ENCODE peak calls at places on chromosomes 4 and X, in ten cellular contexts. O is CD4-positive, alpha-beta memory T cell; W is cerebellum; I is HEK293T; Q is GM23248; K is heart left ventricle; L is T-helper 2 cell; R is endothelial cell of umbilical vein; H is iPS-NIHi11; Y is type B pancreatic cell. E is an unnamed sample.

GRCh38 chrX:17679261-17679660 is 58.0 kb upstream of the SCML1 start:
- DNase-seq in Y (no peak), Q (no peak), W (no peak), K (no peak), H (no peak), I (no peak), L (no peak), R (no peak), O (no peak), E (no peak)

GRCh38 chr4:1354136-1354982 is 7.4 kb downstream of the UVSSA start:
- DNase-seq in Y (no peak), I (no peak), H (no peak), W (no peak), O (no peak), R (no peak), K (peak), L (no peak), Q (no peak), E (no peak)

GRCh38 chr4:11014199-11014598 is 329.6 kb upstream of the CLNK start:
- DNase-seq in I (no peak), H (no peak), O (no peak), R (no peak), L (no peak), Q (no peak), W (no peak), Y (no peak), K (no peak), E (no peak)

GRCh38 chr4:98586634-98587354 is 71.6 kb downstream of the TSPAN5 start:
- DNase-seq in I (no peak), L (no peak), Q (no peak), R (no peak), Y (no peak), O (no peak), H (no peak), W (peak), K (no peak), E (no peak)

GRCh38 chr4:87961993-87962791 is 13.3 kb upstream of the SPP1 start:
- DNase-seq in H (no peak), K (no peak), Y (no peak), L (no peak), W (no peak), Q (peak), R (peak), O (no peak), I (no peak), E (no peak)

GRCh38 chr4:140423106-140423505 is 4.3 kb downstream of the CLGN start:
- DNase-seq in Y (no peak), O (no peak), R (no peak), I (no peak), H (no peak), W (no peak), K (no peak), L (no peak), Q (peak), E (no peak)

GRCh38 chr4:85761803-85762202 is 286.9 kb downstream of the ARHGAP24 start:
- DNase-seq in Q (peak), W (no peak), H (no peak), L (no peak), O (no peak), I (no peak), Y (no peak), R (peak), K (no peak), E (peak)

GRCh38 chr4:150495550-150495949 is 86.4 kb upstream of the MAB21L2 start:
- DNase-seq in Y (no peak), Q (no peak), W (no peak), L (no peak), H (no peak), R (no peak), K (no peak), I (no peak), O (no peak), E (no peak)

GRCh38 chrX:22134681-22135080 is 102.6 kb downstream of the PHEX start:
- DNase-seq in K (no peak), I (no peak), O (no peak), Y (no peak), L (no peak), Q (peak), W (peak), R (peak), H (no peak), E (peak)

GRCh38 chr4:5756271-5756670 is 45.3 kb downstream of the EVC start:
- DNase-seq in I (no peak), W (no peak), K (no peak), Q (no peak), Y (no peak), R (no peak), L (no peak), O (no peak), H (no peak), E (no peak)

GRCh38 chrX:40088299-40088625 is 9.5 kb downstream of the BCOR start:
- DNase-seq in Q (no peak), Y (no peak), H (no peak), O (no peak), K (no peak), R (no peak), W (no peak), I (no peak), L (no peak), E (no peak)

GRCh38 chr4:107153956-107154355 is 117.8 kb upstream of the DKK2 start:
- DNase-seq in R (no peak), H (no peak), Q (no peak), K (no peak), I (no peak), W (no peak), O (no peak), L (no peak), Y (no peak), E (no peak)

GRCh38 chr4:189279188-189279587 is 661.5 kb upstream of the FRG1 start:
- DNase-seq in L (no peak), Q (no peak), I (no peak), R (no peak), W (no peak), K (no peak), O (no peak), Y (no peak), H (no peak), E (no peak)

GRCh38 chr4:118158946-118159345 is 124.7 kb downstream of the NDST3 start:
- DNase-seq in R (no peak), W (no peak), I (no peak), K (no peak), Q (no peak), L (no peak), H (no peak), Y (no peak), O (no peak), E (no peak)

GRCh38 chr4:124890522-124890921 is 178.0 kb upstream of the ANKRD50 start:
- DNase-seq in K (no peak), W (no peak), R (no peak), I (no peak), H (no peak), Y (no peak), Q (peak), L (no peak), O (no peak), E (no peak)

GRCh38 chrX:65582450-65583082 is 48.0 kb upstream of the LAS1L start:
- DNase-seq in K (no peak), W (no peak), Y (no peak), Q (no peak), R (no peak), H (peak), I (no peak), O (no peak), L (no peak), E (no peak)

GRCh38 chr4:38867478-38868054 is at the start of gene FAM114A1:
- DNase-seq in W (peak), I (peak), R (peak), K (peak), Q (peak), Y (peak), O (no peak), L (no peak), H (peak), E (peak)

E was measured in pulmonary artery endothelial cell.